ENCODE peak calls at places on chromosomes 7 and 10, in six cellular contexts. V, C, H, A, L and T are unnamed samples.

GRCh38 chr10:70779685-70780369 is 5.3 kb downstream of the TBATA start:
- DNase-seq in L (no peak), H (no peak), C (peak), V (peak), A (no peak), T (no peak)

GRCh38 chr10:101287922-101288638 is 58.8 kb upstream of the LBX1 start:
- DNase-seq in A (peak), L (no peak), V (no peak), C (no peak), H (peak), T (peak)

GRCh38 chr7:66558660-66559465 is 69.8 kb upstream of the KCTD7 start:
- DNase-seq in H (no peak), C (no peak), V (no peak), L (no peak), A (no peak), T (no peak)

GRCh38 chr7:77765906-77766800 is 32.1 kb downstream of the TMEM60 start:
- DNase-seq in A (peak), L (no peak), C (no peak), H (peak), V (no peak), T (peak)

GRCh38 chr7:73769481-73770001 is 529 bp downstream of the CLDN3 start:
- DNase-seq in A (no peak), C (no peak), V (no peak), L (no peak), H (no peak), T (no peak)

GRCh38 chr10:34740321-34740720 is 74.8 kb downstream of the PARD3 start:
- DNase-seq in C (no peak), L (no peak), V (no peak), A (no peak), H (no peak), T (no peak)

GRCh38 chr7:104137971-104138370 is 69.8 kb downstream of the ORC5 start:
- DNase-seq in C (no peak), A (peak), H (peak), L (peak), V (no peak), T (no peak)

GRCh38 chr7:36670585-36671431 is 53.5 kb downstream of the AOAH start:
- DNase-seq in L (no peak), H (peak), C (no peak), V (peak), A (peak), T (peak)

GRCh38 chr7:45171946-45172345 is 14.4 kb downstream of the RAMP3 start:
- DNase-seq in H (no peak), A (no peak), V (peak), L (no peak), C (no peak), T (peak)

GRCh38 chr7:157508477-157508881 is 171.7 kb downstream of the DNAJB6 start:
- DNase-seq in A (no peak), H (no peak), V (no peak), C (no peak), L (no peak), T (no peak)

GRCh38 chr10:14583967-14584366 is 190.7 kb downstream of the FAM107B start:
- DNase-seq in L (no peak), C (no peak), H (no peak), V (no peak), A (no peak), T (no peak)

GRCh38 chr10:78806805-78807221 is 262.0 kb upstream of the ZMIZ1 start:
- DNase-seq in V (no peak), L (no peak), H (no peak), A (no peak), C (no peak), T (no peak)

GRCh38 chr7:104018425-104018824 is 29.0 kb upstream of the RELN start:
- DNase-seq in A (no peak), V (no peak), C (no peak), L (no peak), H (no peak), T (no peak)

GRCh38 chr10:77603529-77603927 is 34.1 kb downstream of the KCNMA1 start:
- DNase-seq in V (peak), A (no peak), L (no peak), H (no peak), C (no peak), T (no peak)

GRCh38 chr10:119973261-119973660 is 80.7 kb downstream of the SEC23IP start:
- DNase-seq in V (no peak), H (peak), A (no peak), C (no peak), L (no peak), T (peak)

GRCh38 chr7:128004623-128005022 is 26.6 kb downstream of the LRRC4 start:
- DNase-seq in C (no peak), A (no peak), L (no peak), H (no peak), V (no peak), T (no peak)

GRCh38 chr10:130740166-130740565 is 571.4 kb downstream of the TCERG1L start:
- DNase-seq in L (no peak), V (no peak), C (no peak), A (no peak), H (no peak), T (no peak)

GRCh38 chr10:82982110-82982608 is 1107.2 kb downstream of the NRG3 start:
- DNase-seq in C (no peak), H (peak), V (no peak), L (peak), A (peak), T (no peak)

GRCh38 chr10:62669351-62669750 is 135.2 kb upstream of the ADO start:
- DNase-seq in C (no peak), A (no peak), H (no peak), L (no peak), V (no peak), T (no peak)

GRCh38 chr10:13724484-13724883 is 137.7 kb downstream of the PRPF18 start:
- DNase-seq in H (no peak), A (no peak), V (no peak), L (peak), C (no peak), T (no peak)

GRCh38 chr7:123348700-123349099 is 148.9 kb upstream of the SLC13A1 start:
- DNase-seq in A (no peak), C (no peak), L (no peak), H (no peak), V (no peak), T (no peak)

GRCh38 chr7:137484326-137484725 is 140.8 kb upstream of the PTN start:
- DNase-seq in C (no peak), L (no peak), H (no peak), V (no peak), A (no peak), T (no peak)

GRCh38 chr10:92942226-92942625 is 93.9 kb downstream of the EXOC6 start:
- DNase-seq in H (no peak), A (no peak), C (no peak), L (no peak), V (no peak), T (no peak)

GRCh38 chr7:102841290-102841689 is 71.5 kb upstream of the LRRC17 start:
- DNase-seq in C (no peak), L (no peak), H (peak), A (peak), V (no peak), T (no peak)

GRCh38 chr10:5168897-5169296 is 16.1 kb downstream of the AKR1C8 start:
- DNase-seq in C (no peak), A (no peak), V (no peak), L (no peak), H (no peak), T (no peak)

GRCh38 chr7:45324683-45325237 is 167.2 kb downstream of the RAMP3 start:
- DNase-seq in C (no peak), V (no peak), H (peak), L (no peak), A (peak), T (no peak)

GRCh38 chr10:16891375-16892313 is 74.4 kb upstream of the RSU1 start:
- DNase-seq in L (no peak), H (peak), V (peak), C (peak), A (peak), T (peak)
- TF ChIP-seq CTCF in L (peak), H (peak), V (peak), C (no peak), A (peak), T (peak)

DNA sequence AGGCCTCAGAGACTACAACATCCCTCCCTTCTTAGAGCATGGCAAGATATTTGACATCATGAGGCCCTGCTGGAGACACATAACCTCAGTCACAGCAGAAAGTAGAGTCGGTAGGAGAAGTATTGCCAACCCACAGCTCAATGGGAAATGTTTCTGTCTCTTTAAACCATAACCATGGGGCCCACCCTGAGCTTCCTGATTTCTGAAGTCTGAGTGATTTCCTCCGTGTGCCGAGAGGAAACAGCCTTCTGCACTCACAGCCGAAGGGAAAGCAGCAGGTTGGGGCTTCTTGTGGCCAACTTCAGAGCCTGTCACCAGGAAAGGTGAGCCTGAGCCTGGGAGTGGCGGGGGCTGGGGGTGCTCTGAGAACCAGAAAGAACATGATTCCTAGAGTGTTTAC is at the start of gene GIMAP1:
- DNase-seq in V (no peak), C (peak), H (no peak), L (no peak), A (no peak), T (no peak)
- H3K4me3 ChIP-seq in V (peak), C (peak), H (no peak), L (no peak), A (no peak), T (no peak)

GRCh38 chr10:90658791-90659190 is 199.0 kb downstream of the HTR7 start:
- DNase-seq in V (no peak), A (no peak), C (no peak), L (no peak), H (no peak), T (no peak)
- TF ChIP-seq CTCF in V (no peak), A (no peak), C (no peak), L (peak), H (peak), T (peak)

GRCh38 chr10:6299234-6299633 is 96.5 kb downstream of the PFKFB3 start:
- DNase-seq in V (no peak), H (no peak), C (peak), A (no peak), L (no peak), T (no peak)

GRCh38 chr10:6300106-6300783 is 97.5 kb downstream of the PFKFB3 start:
- DNase-seq in A (no peak), H (peak), V (no peak), L (peak), C (peak), T (no peak)

GRCh38 chr10:6301482-6302083 is 98.9 kb downstream of the PFKFB3 start:
- DNase-seq in L (no peak), C (no peak), A (no peak), H (no peak), V (no peak), T (no peak)

GRCh38 chr10:6299743-6300105 is 97.0 kb downstream of the PFKFB3 start:
- DNase-seq in L (no peak), H (no peak), C (no peak), V (no peak), A (no peak), T (no peak)

GRCh38 chr10:6300784-6301180 is 98.0 kb downstream of the PFKFB3 start:
- DNase-seq in H (no peak), L (no peak), A (no peak), C (no peak), V (no peak), T (no peak)
- H3K4me3 ChIP-seq in H (no peak), L (no peak), A (no peak), C (no peak), V (no peak), T (no peak)

GRCh38 chr10:48309711-48310226 is 3.3 kb downstream of the MAPK8 start:
- DNase-seq in H (peak), C (no peak), A (peak), V (no peak), L (no peak), T (no peak)
- TF ChIP-seq CTCF in H (no peak), C (no peak), A (peak), V (no peak), L (no peak), T (peak)

GRCh38 chr10:128150045-128150493 is 23.8 kb upstream of the MKI67 start:
- DNase-seq in V (peak), H (peak), C (no peak), L (peak), A (peak), T (peak)

GRCh38 chr10:128151031-128151430 is 24.8 kb upstream of the MKI67 start:
- DNase-seq in C (no peak), L (no peak), A (no peak), H (no peak), V (no peak), T (no peak)

GRCh38 chr10:128150551-128150950 is 24.3 kb upstream of the MKI67 start:
- DNase-seq in H (no peak), C (no peak), L (no peak), A (no peak), V (no peak), T (no peak)

GRCh38 chr10:128147669-128148068 is 21.4 kb upstream of the MKI67 start:
- DNase-seq in A (peak), V (no peak), L (no peak), H (peak), C (no peak), T (no peak)

GRCh38 chr10:128149267-128149666 is 23.0 kb upstream of the MKI67 start:
- DNase-seq in A (no peak), V (no peak), L (no peak), C (no peak), H (no peak), T (no peak)
- H3K4me3 ChIP-seq in A (no peak), V (no peak), L (no peak), C (no peak), H (no peak), T (no peak)

GRCh38 chr7:2193575-2194305 is 39.0 kb downstream of the MAD1L1 start:
- DNase-seq in H (no peak), V (no peak), L (no peak), A (no peak), C (no peak), T (peak)

GRCh38 chr7:2193120-2193519 is 39.6 kb downstream of the MAD1L1 start:
- DNase-seq in L (no peak), V (no peak), A (no peak), C (no peak), H (no peak), T (no peak)

GRCh38 chr7:2191026-2191425 is 41.7 kb downstream of the MAD1L1 start:
- DNase-seq in A (no peak), H (no peak), V (no peak), L (no peak), C (no peak), T (no peak)

GRCh38 chr7:2185715-2186114 is 47.0 kb downstream of the MAD1L1 start:
- DNase-seq in H (no peak), A (no peak), V (no peak), C (no peak), L (no peak), T (no peak)

DNA sequence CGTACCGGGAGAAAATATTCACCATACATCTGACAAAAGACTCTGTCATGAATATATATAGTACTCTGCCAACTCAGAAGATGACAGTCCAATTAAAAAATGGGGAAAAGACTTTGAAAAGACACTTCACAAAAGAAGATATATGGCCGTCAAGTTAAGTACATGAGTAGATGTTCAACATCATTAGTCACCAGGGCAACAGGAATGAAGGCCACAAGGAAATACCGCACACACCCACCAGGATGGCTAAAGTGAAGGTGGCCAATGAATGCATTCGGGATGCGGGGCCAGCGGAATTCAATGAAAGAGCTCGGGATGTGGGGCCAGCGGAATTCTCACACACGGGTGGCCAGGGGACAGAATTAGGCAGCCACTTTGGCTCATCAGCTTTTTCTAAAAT is 42.2 kb downstream of the MAD1L1 start:
- DNase-seq in A (no peak), H (peak), L (no peak), C (no peak), V (no peak), T (no peak)
- TF ChIP-seq CTCF in A (no peak), H (no peak), L (no peak), C (no peak), V (no peak), T (no peak)